ENCODE peak calls at places on chromosomes 2 and 18, in ten cellular contexts. M is SJSA1; G is kidney; K is effector memory CD4-positive, alpha-beta T cell; O is fibroblast of villous mesenchyme; D is right cardiac atrium; I is RWPE2; V is upper lobe of right lung; W is dorsolateral prefrontal cortex; T is astrocyte of the spinal cord. H is an unnamed sample.

GRCh38 chr18:8396244-8396643 is 213.0 kb upstream of the RAB12 start:
- DNase-seq in I (no peak), G (no peak), D (no peak), M (no peak), T (no peak), K (no peak), V (no peak), O (no peak), W (no peak), H (no peak)

GRCh38 chr18:12838178-12838634 is 45.8 kb downstream of the PTPN2 start:
- DNase-seq in O (peak), I (peak), K (no peak), M (peak), V (peak), D (peak), T (peak), W (no peak), G (peak), H (peak)

GRCh38 chr2:160666019-160666676 is 172.5 kb upstream of the RBMS1 start:
- DNase-seq in T (peak), W (no peak), O (peak), M (peak), D (no peak), I (no peak), V (no peak), G (no peak), K (no peak), H (peak)

GRCh38 chr2:84938194-84938879 is 32.6 kb upstream of the KCMF1 start:
- DNase-seq in W (no peak), D (no peak), M (peak), O (no peak), I (no peak), V (no peak), T (no peak), G (no peak), K (no peak), H (no peak)

GRCh38 chr18:46414863-46415262 is 242.2 kb downstream of the LOXHD1 start:
- DNase-seq in I (no peak), V (no peak), D (no peak), K (no peak), W (no peak), O (no peak), G (no peak), M (no peak), T (no peak), H (no peak)

GRCh38 chr2:56534321-56534720 is 350.5 kb downstream of the CCDC85A start:
- DNase-seq in D (no peak), T (no peak), O (peak), M (peak), G (no peak), K (no peak), W (no peak), V (no peak), I (no peak), H (no peak)

GRCh38 chr2:234496442-234496834 is 443 bp downstream of the ARL4C start:
- DNase-seq in I (no peak), D (no peak), K (peak), O (no peak), M (peak), W (peak), V (no peak), T (peak), G (peak), H (peak)

GRCh38 chr18:11994346-11994707 is 13.0 kb downstream of the IMPA2 start:
- DNase-seq in D (peak), I (no peak), V (no peak), T (peak), G (peak), O (peak), M (peak), K (no peak), W (no peak), H (peak)

GRCh38 chr2:190511104-190511503 is 23.4 kb downstream of the NEMP2 start:
- DNase-seq in M (peak), W (no peak), T (peak), D (no peak), G (no peak), I (no peak), V (no peak), K (no peak), O (peak), H (no peak)

GRCh38 chr18:58253318-58253717 is 209.3 kb downstream of the NEDD4L start:
- DNase-seq in G (no peak), K (no peak), I (no peak), V (no peak), T (no peak), W (no peak), D (no peak), O (no peak), M (no peak), H (no peak)

GRCh38 chr2:185526156-185526555 is 212.4 kb upstream of the FSIP2 start:
- DNase-seq in O (no peak), W (no peak), T (no peak), K (no peak), V (no peak), M (no peak), D (no peak), I (no peak), G (no peak), H (no peak)

GRCh38 chr2:230155359-230155758 is 64.4 kb downstream of the SP110 start:
- DNase-seq in D (no peak), G (no peak), T (no peak), V (no peak), W (no peak), K (no peak), O (no peak), M (no peak), I (no peak), H (no peak)

GRCh38 chr2:10091182-10091932 is 11.1 kb upstream of the CYS1 start:
- DNase-seq in G (peak), W (no peak), K (no peak), D (no peak), O (no peak), I (no peak), T (no peak), V (peak), M (no peak), H (no peak)

GRCh38 chr2:224650815-224651439 is 65.2 kb downstream of the CCDC195 start:
- DNase-seq in M (peak), D (no peak), T (peak), V (no peak), O (peak), G (no peak), I (no peak), W (no peak), K (no peak), H (no peak)

GRCh38 chr2:41907716-41908328 is 140.0 kb upstream of the PKDCC start:
- DNase-seq in M (peak), D (no peak), I (no peak), G (no peak), T (no peak), W (no peak), V (no peak), K (no peak), O (no peak), H (no peak)

GRCh38 chr2:9219027-9219445 is 12.4 kb downstream of the ASAP2 start:
- DNase-seq in T (no peak), V (no peak), I (no peak), O (peak), W (no peak), G (no peak), D (no peak), K (no peak), M (no peak), H (no peak)

GRCh38 chr2:137420744-137421143 is 543.5 kb upstream of the HNMT start:
- DNase-seq in T (no peak), D (no peak), K (no peak), W (no peak), G (no peak), V (no peak), I (no peak), M (no peak), O (no peak), H (peak)

GRCh38 chr18:11747731-11748130 is 58.7 kb downstream of the GNAL start:
- DNase-seq in O (no peak), I (no peak), T (no peak), M (no peak), V (no peak), K (no peak), W (no peak), D (no peak), G (no peak), H (no peak)

GRCh38 chr2:88711897-88712296 is 20.4 kb downstream of the RPIA start:
- DNase-seq in V (no peak), W (no peak), K (no peak), I (no peak), T (no peak), D (no peak), M (no peak), G (no peak), O (no peak), H (no peak)

GRCh38 chr2:61229936-61230335 is 67.9 kb downstream of the C2orf74 start:
- DNase-seq in T (no peak), K (no peak), G (no peak), O (peak), D (no peak), V (no peak), I (no peak), W (no peak), M (no peak), H (no peak)

GRCh38 chr2:10078704-10079191 is 1.5 kb downstream of the CYS1 start:
- DNase-seq in W (no peak), D (no peak), K (no peak), I (no peak), G (peak), T (no peak), M (no peak), O (no peak), V (no peak), H (no peak)

GRCh38 chr2:23465138-23465537 is 80.2 kb downstream of the KLHL29 start:
- DNase-seq in M (no peak), D (no peak), K (no peak), V (no peak), G (no peak), T (no peak), O (no peak), W (no peak), I (no peak), H (no peak)

GRCh38 chr2:217784996-217785543 is 217.7 kb downstream of the TNS1 start:
- DNase-seq in W (no peak), T (no peak), M (no peak), K (no peak), O (no peak), G (no peak), D (no peak), V (no peak), I (no peak), H (no peak)

GRCh38 chr18:35597758-35598157 is 16.2 kb downstream of the GALNT1 start:
- DNase-seq in I (no peak), G (no peak), D (no peak), O (no peak), M (no peak), W (no peak), T (no peak), V (no peak), K (no peak), H (no peak)

GRCh38 chr2:225683258-225683657 is 283.7 kb downstream of the NYAP2 start:
- DNase-seq in W (no peak), K (no peak), I (no peak), D (no peak), M (no peak), G (no peak), O (no peak), T (no peak), V (no peak), H (no peak)

GRCh38 chr18:48010264-48010663 is 79.8 kb upstream of the SMAD2 start:
- DNase-seq in M (no peak), K (no peak), G (no peak), O (no peak), I (no peak), V (no peak), T (no peak), D (no peak), W (no peak), H (no peak)

GRCh38 chr18:78986018-78986481 is 6.4 kb downstream of the SALL3 start:
- DNase-seq in I (no peak), M (no peak), V (no peak), K (no peak), G (no peak), O (no peak), D (no peak), W (no peak), T (peak), H (no peak)

GRCh38 chr18:49617329-49617695 is 55.5 kb downstream of the LIPG start:
- DNase-seq in D (no peak), K (no peak), T (no peak), W (no peak), O (no peak), V (no peak), I (no peak), G (no peak), M (no peak), H (no peak)
- H3K4me3 ChIP-seq in D (no peak), K (no peak), T (no peak), W (no peak), O (no peak), V (no peak), I (no peak), G (no peak), M (no peak), H (no peak)

GRCh38 chr2:25283921-25284320 is 57.8 kb downstream of the DNMT3A start:
- DNase-seq in I (no peak), O (no peak), M (no peak), K (no peak), T (no peak), W (no peak), G (no peak), V (no peak), D (no peak), H (no peak)

GRCh38 chr2:25281581-25281980 is 60.1 kb downstream of the DNMT3A start:
- DNase-seq in K (no peak), T (no peak), G (no peak), M (no peak), V (no peak), I (no peak), O (no peak), W (no peak), D (no peak), H (no peak)

GRCh38 chr2:25285265-25286024 is 56.3 kb downstream of the DNMT3A start:
- DNase-seq in G (no peak), W (no peak), O (no peak), M (no peak), K (no peak), D (no peak), V (no peak), T (no peak), I (no peak), H (no peak)

GRCh38 chr2:25286723-25287483 is 54.8 kb downstream of the DNMT3A start:
- DNase-seq in T (no peak), V (no peak), O (no peak), K (no peak), I (no peak), W (no peak), G (no peak), D (no peak), M (no peak), H (no peak)

GRCh38 chr2:25286025-25286400 is 55.7 kb downstream of the DNMT3A start:
- DNase-seq in M (no peak), D (no peak), K (peak), T (no peak), V (no peak), W (no peak), O (no peak), G (peak), I (no peak), H (no peak)
- H3K4me3 ChIP-seq in M (no peak), D (no peak), K (no peak), T (no peak), V (no peak), W (no peak), O (no peak), G (no peak), I (no peak), H (no peak)

GRCh38 chr2:156435725-156436476 is at the start of gene GPD2:
- DNase-seq in V (peak), D (peak), W (peak), K (peak), M (peak), O (peak), I (peak), G (peak), T (peak), H (peak)

GRCh38 chr2:156437876-156438410 is 1.8 kb downstream of the GPD2 start:
- DNase-seq in W (no peak), V (no peak), M (no peak), G (no peak), D (no peak), K (no peak), O (no peak), T (no peak), I (no peak), H (no peak)

GRCh38 chr2:156435392-156435724 is 821 bp upstream of the GPD2 start:
- DNase-seq in W (no peak), T (no peak), O (no peak), V (no peak), G (no peak), M (peak), K (no peak), D (no peak), I (no peak), H (no peak)

GRCh38 chr2:156437272-156437671 is 1.1 kb downstream of the GPD2 start:
- DNase-seq in D (peak), W (no peak), T (no peak), G (no peak), I (no peak), K (no peak), V (no peak), O (peak), M (no peak), H (no peak)

GRCh38 chr2:156436477-156437085 is 402 bp downstream of the GPD2 start:
- DNase-seq in D (peak), W (no peak), K (no peak), M (no peak), V (no peak), O (peak), G (no peak), I (no peak), T (peak), H (no peak)
- H3K4me3 ChIP-seq in D (peak), W (peak), K (peak), M (peak), V (peak), O (peak), G (peak), I (peak), T (peak), H (peak)

GRCh38 chr2:75560022-75560767 is 544 bp downstream of the EVA1A start:
- DNase-seq in M (peak), O (peak), V (peak), K (no peak), I (no peak), D (no peak), G (peak), T (peak), W (no peak), H (peak)
- H3K4me3 ChIP-seq in M (peak), O (peak), V (peak), K (peak), I (peak), D (peak), G (peak), T (peak), W (peak), H (peak)

GRCh38 chr2:239240480-239240881 is 160.3 kb downstream of the HDAC4 start:
- DNase-seq in T (no peak), O (peak), M (no peak), K (no peak), V (no peak), G (no peak), D (peak), W (peak), I (no peak), H (no peak)
- H3K4me3 ChIP-seq in T (no peak), O (no peak), M (no peak), K (no peak), V (no peak), G (no peak), D (no peak), W (peak), I (no peak), H (no peak)

GRCh38 chr2:162919111-162919510 is 80.5 kb upstream of the KCNH7 start:
- DNase-seq in I (no peak), W (no peak), G (no peak), O (no peak), M (no peak), K (no peak), V (no peak), D (no peak), T (no peak), H (no peak)
- H3K4me3 ChIP-seq in I (no peak), W (no peak), G (no peak), O (no peak), M (no peak), K (no peak), V (no peak), D (no peak), T (no peak), H (no peak)

DNA sequence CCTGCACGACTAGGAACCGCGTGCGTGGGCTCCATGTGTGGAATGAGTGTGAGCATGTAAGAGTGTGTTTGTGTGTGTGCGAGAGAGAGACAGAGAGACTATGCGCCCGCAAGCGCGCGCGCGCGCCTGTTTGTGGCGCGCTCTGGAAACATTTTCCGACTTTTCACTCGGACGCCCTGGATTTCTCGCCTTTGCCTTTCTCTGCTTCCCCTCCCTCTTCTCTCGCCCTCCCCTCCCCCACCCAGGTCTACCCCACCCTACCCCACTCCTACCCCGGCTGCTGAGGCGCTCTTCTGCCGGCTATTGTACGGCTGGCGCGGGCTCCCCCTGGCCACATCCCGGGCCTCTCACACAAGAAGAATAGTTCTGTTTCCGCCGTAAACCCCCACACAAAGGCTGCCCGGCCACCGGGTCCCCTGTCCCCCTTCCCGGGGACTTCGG is 7.0 kb upstream of the SIX3 start:
- DNase-seq in T (no peak), K (no peak), I (peak), M (no peak), W (no peak), G (no peak), V (no peak), D (no peak), O (no peak), H (no peak)
- H3K4me3 ChIP-seq in T (no peak), K (no peak), I (peak), M (peak), W (peak), G (no peak), V (no peak), D (peak), O (no peak), H (peak)

DNA sequence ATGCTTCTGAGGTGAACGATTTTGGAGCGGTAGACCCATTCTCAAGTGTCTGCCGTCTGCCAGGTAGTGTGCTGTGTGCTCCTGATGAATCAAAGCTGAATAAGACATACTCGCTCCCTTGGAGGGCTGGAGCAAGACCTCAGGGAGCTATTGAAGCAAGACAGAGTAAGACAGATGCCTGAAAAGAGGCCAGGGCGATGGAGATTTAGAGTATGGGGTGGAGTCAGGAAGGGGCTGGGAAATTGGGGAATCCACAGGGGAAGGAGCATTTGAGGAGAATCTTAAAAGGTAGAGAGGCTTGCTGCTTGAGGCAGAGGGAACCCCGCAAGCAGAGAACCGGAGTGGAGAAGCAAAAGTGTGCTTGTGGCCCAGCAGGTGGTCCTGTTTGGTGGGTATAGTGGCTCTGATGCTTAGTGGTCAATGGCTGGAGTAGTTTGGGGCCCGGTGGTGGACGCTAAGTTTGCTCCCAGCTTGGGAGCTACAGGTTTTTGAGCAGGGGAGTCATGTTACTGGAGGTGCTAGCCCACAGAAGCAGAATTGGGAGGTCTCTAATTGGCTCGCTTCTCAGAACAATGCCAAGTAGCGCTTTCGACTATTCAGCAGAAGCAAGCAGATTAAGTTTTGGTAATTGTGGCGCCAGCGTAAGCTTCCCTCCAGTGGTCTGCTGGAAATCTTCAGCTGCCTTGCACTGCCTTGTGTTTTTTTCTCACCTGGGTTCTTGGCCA is 2.0 kb downstream of the CNNM4 start:
- DNase-seq in I (no peak), K (no peak), V (no peak), D (no peak), O (no peak), M (no peak), G (no peak), T (peak), W (no peak), H (no peak)
- H3K4me3 ChIP-seq in I (peak), K (peak), V (peak), D (peak), O (peak), M (peak), G (peak), T (peak), W (peak), H (peak)

DNA sequence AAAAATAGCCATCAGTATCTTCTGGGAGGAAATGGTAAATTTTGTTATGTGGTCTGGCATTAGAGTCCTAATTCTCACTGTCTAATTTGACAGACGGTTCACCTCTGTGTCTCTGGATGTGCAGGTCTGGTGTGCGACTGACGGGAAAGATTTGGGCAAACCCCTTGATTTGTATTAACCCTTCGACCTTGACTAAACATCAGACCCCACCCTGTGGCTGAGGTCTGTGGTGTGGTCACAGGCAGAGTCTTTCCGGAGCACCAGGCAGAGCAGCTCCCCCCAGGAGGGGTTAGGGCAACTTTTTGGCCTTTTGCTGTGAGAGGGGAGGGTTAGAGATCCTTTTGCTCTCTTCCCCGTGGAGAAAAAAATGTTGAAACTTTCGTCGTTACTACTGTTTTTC is 6.4 kb downstream of the TWIST2 start:
- DNase-seq in T (no peak), G (no peak), M (no peak), W (no peak), D (no peak), V (no peak), K (no peak), O (no peak), I (no peak), H (no peak)
- H3K4me3 ChIP-seq in T (no peak), G (no peak), M (peak), W (no peak), D (no peak), V (no peak), K (no peak), O (peak), I (no peak), H (no peak)

GRCh38 chr2:162242586-162243304 is 500 bp downstream of the FAP start:
- DNase-seq in O (peak), M (peak), T (peak), I (no peak), W (no peak), D (no peak), K (no peak), V (no peak), G (no peak), H (no peak)
- H3K4me3 ChIP-seq in O (peak), M (peak), T (peak), I (peak), W (peak), D (peak), K (no peak), V (peak), G (no peak), H (peak)

H was measured in MG63.